ENCODE peak calls at places on chromosomes 6 and 20, in four cellular contexts. One of them, this sample, is unnamed. For H3K4me1, the result is how much of the 10 kb centered on the place peaks cover.

GRCh38 chr20:52754366-52754765 is 217.8 kb upstream of the TSHZ2 start:
- DNase-seq in H1: no peak
- DNase-seq in H9: no peak
- DNase-seq in IMR-90: no peak
- DNase-seq in this sample: no peak

GRCh38 chr20:36309643-36310042 is 3.5 kb downstream of the DLGAP4 start:
- DNase-seq in H1: no peak
- DNase-seq in IMR-90: no peak
- DNase-seq in H9: no peak
- DNase-seq in this sample: no peak

GRCh38 chr6:30889138-30889885 is 5.0 kb downstream of the DDR1 start:
- DNase-seq in H1: no peak
- DNase-seq in IMR-90: no peak
- DNase-seq in H9: peak
- DNase-seq in this sample: no peak

GRCh38 chr6:15504581-15505350 is 158.1 kb downstream of the DTNBP1 start:
- DNase-seq in H9: no peak
- DNase-seq in H1: no peak
- DNase-seq in IMR-90: peak
- DNase-seq in this sample: no peak

GRCh38 chr6:49766762-49767161 is 20.3 kb downstream of the PGK2 start:
- DNase-seq in IMR-90: no peak
- DNase-seq in H9: no peak
- DNase-seq in H1: no peak
- DNase-seq in this sample: no peak

GRCh38 chr20:50136822-50137599 is 16.5 kb downstream of the PEDS1 start:
- DNase-seq in H9: no peak
- DNase-seq in H1: no peak
- DNase-seq in IMR-90: peak
- DNase-seq in this sample: no peak

GRCh38 chr20:51373713-51374481 is 168.6 kb downstream of the NFATC2 start:
- DNase-seq in H9: no peak
- DNase-seq in IMR-90: no peak
- DNase-seq in H1: no peak
- DNase-seq in this sample: peak

GRCh38 chr6:99026135-99026534 is 78.4 kb upstream of the FBXL4 start:
- DNase-seq in H9: no peak
- DNase-seq in IMR-90: no peak
- DNase-seq in H1: no peak
- DNase-seq in this sample: peak

GRCh38 chr6:43941174-43941573 is 171.2 kb downstream of the VEGFA start:
- DNase-seq in H1: no peak
- DNase-seq in H9: peak
- DNase-seq in IMR-90: no peak
- DNase-seq in this sample: no peak

GRCh38 chr6:28724395-28724794 is 198.7 kb downstream of the GPX5 start:
- DNase-seq in H9: no peak
- DNase-seq in IMR-90: no peak
- DNase-seq in H1: no peak
- DNase-seq in this sample: no peak

GRCh38 chr20:44738779-44739477 is 6.7 kb upstream of the KCNK15 start:
- DNase-seq in IMR-90: peak
- DNase-seq in H9: peak
- DNase-seq in H1: no peak
- DNase-seq in this sample: peak

GRCh38 chr6:142861711-142862110 is 83.3 kb downstream of the HIVEP2 start:
- DNase-seq in IMR-90: no peak
- DNase-seq in H1: no peak
- DNase-seq in H9: no peak
- DNase-seq in this sample: no peak

GRCh38 chr6:101083533-101084172 is 202.5 kb upstream of the ASCC3 start:
- DNase-seq in H1: no peak
- DNase-seq in H9: no peak
- DNase-seq in IMR-90: peak
- DNase-seq in this sample: peak

GRCh38 chr20:61850457-61850856 is 215.2 kb downstream of the TAF4 start:
- DNase-seq in H1: no peak
- DNase-seq in IMR-90: no peak
- DNase-seq in H9: no peak
- DNase-seq in this sample: no peak

GRCh38 chr6:136309729-136310311 is 20.2 kb upstream of the BCLAF1 start:
- DNase-seq in H1: no peak
- DNase-seq in H9: no peak
- DNase-seq in IMR-90: no peak
- DNase-seq in this sample: no peak

GRCh38 chr6:87154641-87155271 is 609 bp upstream of the ZNF292 start:
- DNase-seq in H9: no peak
- DNase-seq in H1: no peak
- DNase-seq in IMR-90: peak
- DNase-seq in this sample: peak

GRCh38 chr6:138727182-138727581 is 46.4 kb upstream of the CCDC28A start:
- DNase-seq in IMR-90: no peak
- DNase-seq in H9: no peak
- DNase-seq in H1: no peak
- DNase-seq in this sample: no peak

GRCh38 chr6:111015656-111016190 is 33.9 kb downstream of the RPF2 start:
- DNase-seq in IMR-90: no peak
- DNase-seq in H1: no peak
- DNase-seq in H9: no peak
- DNase-seq in this sample: no peak

GRCh38 chr20:20831794-20832193 is 119.3 kb upstream of the RALGAPA2 start:
- DNase-seq in H9: no peak
- DNase-seq in IMR-90: no peak
- DNase-seq in H1: no peak
- DNase-seq in this sample: no peak

GRCh38 chr6:36636283-36636682 is 42.1 kb downstream of the SRSF3 start:
- DNase-seq in H9: no peak
- DNase-seq in IMR-90: no peak
- DNase-seq in H1: no peak
- DNase-seq in this sample: no peak

GRCh38 chr6:128397996-128398395 is 122.4 kb downstream of the PTPRK start:
- DNase-seq in H1: no peak
- DNase-seq in IMR-90: no peak
- DNase-seq in H9: no peak
- DNase-seq in this sample: no peak

GRCh38 chr20:50248104-50248631 is 57.5 kb downstream of the CEBPB start:
- DNase-seq in H9: no peak
- DNase-seq in IMR-90: peak
- DNase-seq in H1: no peak
- DNase-seq in this sample: no peak

GRCh38 chr6:20631525-20631924 is 97.3 kb downstream of the CDKAL1 start:
- DNase-seq in IMR-90: no peak
- DNase-seq in H9: no peak
- DNase-seq in H1: no peak
- DNase-seq in this sample: no peak

GRCh38 chr6:24455061-24455460 is 34.3 kb downstream of the GPLD1 start:
- DNase-seq in H9: no peak
- DNase-seq in IMR-90: no peak
- DNase-seq in H1: no peak
- DNase-seq in this sample: peak

GRCh38 chr6:158769228-158769627 is 49.9 kb downstream of the EZR start:
- DNase-seq in H1: no peak
- DNase-seq in H9: no peak
- DNase-seq in IMR-90: no peak
- DNase-seq in this sample: no peak

GRCh38 chr20:63624486-63624885 is 2.4 kb downstream of the GMEB2 start:
- DNase-seq in H9: no peak
- DNase-seq in H1: no peak
- DNase-seq in IMR-90: peak
- DNase-seq in this sample: peak

GRCh38 chr20:22402990-22403859 is 181.1 kb downstream of the FOXA2 start:
- DNase-seq in IMR-90: no peak
- DNase-seq in H1: no peak
- DNase-seq in H9: no peak
- DNase-seq in this sample: peak

GRCh38 chr6:54706844-54707243 is 139.7 kb upstream of the FAM83B start:
- DNase-seq in IMR-90: no peak
- DNase-seq in H9: no peak
- DNase-seq in H1: no peak
- DNase-seq in this sample: no peak
- H3K4me1 ChIP-seq in IMR-90: under half
- H3K4me1 ChIP-seq in H9: under half
- H3K4me1 ChIP-seq in H1: under half
- H3K4me1 ChIP-seq in this sample: under half

GRCh38 chr6:39908838-39909583 is 25.3 kb downstream of the MOCS1 start:
- DNase-seq in H1: no peak
- DNase-seq in IMR-90: no peak
- DNase-seq in H9: no peak
- DNase-seq in this sample: no peak

GRCh38 chr6:39907871-39908575 is 26.2 kb downstream of the MOCS1 start:
- DNase-seq in H9: no peak
- DNase-seq in IMR-90: no peak
- DNase-seq in H1: no peak
- DNase-seq in this sample: no peak

GRCh38 chr6:39904946-39905639 is 29.2 kb downstream of the MOCS1 start:
- DNase-seq in H9: no peak
- DNase-seq in H1: no peak
- DNase-seq in IMR-90: no peak
- DNase-seq in this sample: no peak

GRCh38 chr6:39905640-39905975 is 28.7 kb downstream of the MOCS1 start:
- DNase-seq in H9: no peak
- DNase-seq in IMR-90: no peak
- DNase-seq in H1: no peak
- DNase-seq in this sample: no peak

DNA sequence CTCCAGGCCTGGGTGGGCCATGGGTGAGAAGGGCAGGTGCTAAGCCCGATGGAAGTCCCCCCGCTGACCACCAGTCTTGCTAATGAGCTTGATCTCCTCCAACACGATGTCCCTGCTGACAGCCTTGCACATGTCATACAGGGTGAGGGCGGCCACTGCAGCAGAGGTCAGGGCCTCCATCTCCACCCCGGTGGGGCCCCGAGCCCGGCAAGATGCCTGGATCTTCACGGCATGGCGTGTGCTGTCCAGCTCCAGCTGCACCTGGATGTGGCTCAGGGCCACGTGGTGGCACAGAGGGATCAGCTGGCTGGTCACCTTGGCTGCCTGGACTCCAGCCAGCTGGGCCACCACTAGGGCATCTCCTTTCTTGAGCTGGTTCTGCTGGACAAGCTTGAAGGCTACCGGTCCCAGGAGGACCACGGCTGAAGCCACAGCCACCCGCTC is 27.9 kb downstream of the MOCS1 start:
- DNase-seq in H1: no peak
- DNase-seq in IMR-90: no peak
- DNase-seq in H9: no peak
- DNase-seq in this sample: no peak
- H3K56ac ChIP-seq in H1: no peak
- H3K56ac ChIP-seq in IMR-90: no peak
- H3K56ac ChIP-seq in H9: no peak
- H3K56ac ChIP-seq in this sample: no peak

DNA sequence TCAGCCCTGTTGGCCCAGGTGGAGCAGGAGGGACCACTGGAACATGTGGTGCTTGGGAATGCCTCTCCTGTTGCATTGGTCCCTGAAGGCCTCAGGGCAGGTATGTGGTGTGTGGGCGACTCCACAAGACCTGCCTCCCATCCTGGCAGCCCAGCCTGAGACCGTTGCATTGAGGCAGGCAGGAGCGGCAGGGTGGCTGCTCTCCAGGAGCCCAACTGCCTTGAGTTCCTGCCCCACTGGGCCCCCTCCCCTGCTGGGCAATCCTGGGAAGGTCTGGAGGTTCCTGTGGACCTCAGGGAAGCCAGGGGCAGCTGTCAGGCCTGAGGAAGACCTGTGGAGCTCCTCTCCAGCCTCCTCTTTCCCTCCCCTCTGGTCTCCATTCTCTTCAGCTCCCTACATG is 19.8 kb downstream of the MAVS start:
- DNase-seq in H9: no peak
- DNase-seq in IMR-90: no peak
- DNase-seq in H1: no peak
- DNase-seq in this sample: no peak
- H3K4me1 ChIP-seq in H9: under half
- H3K4me1 ChIP-seq in IMR-90: under half
- H3K4me1 ChIP-seq in H1: under half
- H3K4me1 ChIP-seq in this sample: under half

GRCh38 chr6:161254754-161255253 is 19.1 kb downstream of the AGPAT4 start:
- DNase-seq in H1: no peak
- DNase-seq in H9: no peak
- DNase-seq in IMR-90: peak
- DNase-seq in this sample: peak
- H3K56ac ChIP-seq in H1: no peak
- H3K56ac ChIP-seq in H9: no peak
- H3K56ac ChIP-seq in IMR-90: no peak
- H3K56ac ChIP-seq in this sample: no peak

DNA sequence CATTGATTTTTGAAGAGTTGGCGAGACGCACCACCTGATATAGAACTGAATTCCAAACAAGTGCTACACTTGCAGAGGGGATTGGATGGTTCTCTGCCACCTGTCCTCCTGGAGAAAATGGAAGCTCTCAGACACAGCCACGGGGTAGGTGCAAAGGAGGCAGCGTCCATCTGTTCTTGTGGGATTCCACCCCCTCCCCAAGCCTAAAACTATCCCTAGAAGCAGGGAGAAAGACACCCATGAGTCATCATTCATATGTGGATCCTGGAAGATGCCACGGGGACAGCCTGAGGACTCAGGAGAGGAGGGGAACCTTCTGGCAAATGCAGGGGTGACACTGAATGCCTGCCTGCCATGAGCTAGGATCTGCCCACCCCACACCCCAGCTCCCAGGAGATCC is 171.3 kb upstream of the CST7 start:
- DNase-seq in H9: peak
- DNase-seq in H1: no peak
- DNase-seq in IMR-90: no peak
- DNase-seq in this sample: no peak
- H3K4me1 ChIP-seq in H9: under half
- H3K4me1 ChIP-seq in H1: under half
- H3K4me1 ChIP-seq in IMR-90: under half
- H3K4me1 ChIP-seq in this sample: under half

DNA sequence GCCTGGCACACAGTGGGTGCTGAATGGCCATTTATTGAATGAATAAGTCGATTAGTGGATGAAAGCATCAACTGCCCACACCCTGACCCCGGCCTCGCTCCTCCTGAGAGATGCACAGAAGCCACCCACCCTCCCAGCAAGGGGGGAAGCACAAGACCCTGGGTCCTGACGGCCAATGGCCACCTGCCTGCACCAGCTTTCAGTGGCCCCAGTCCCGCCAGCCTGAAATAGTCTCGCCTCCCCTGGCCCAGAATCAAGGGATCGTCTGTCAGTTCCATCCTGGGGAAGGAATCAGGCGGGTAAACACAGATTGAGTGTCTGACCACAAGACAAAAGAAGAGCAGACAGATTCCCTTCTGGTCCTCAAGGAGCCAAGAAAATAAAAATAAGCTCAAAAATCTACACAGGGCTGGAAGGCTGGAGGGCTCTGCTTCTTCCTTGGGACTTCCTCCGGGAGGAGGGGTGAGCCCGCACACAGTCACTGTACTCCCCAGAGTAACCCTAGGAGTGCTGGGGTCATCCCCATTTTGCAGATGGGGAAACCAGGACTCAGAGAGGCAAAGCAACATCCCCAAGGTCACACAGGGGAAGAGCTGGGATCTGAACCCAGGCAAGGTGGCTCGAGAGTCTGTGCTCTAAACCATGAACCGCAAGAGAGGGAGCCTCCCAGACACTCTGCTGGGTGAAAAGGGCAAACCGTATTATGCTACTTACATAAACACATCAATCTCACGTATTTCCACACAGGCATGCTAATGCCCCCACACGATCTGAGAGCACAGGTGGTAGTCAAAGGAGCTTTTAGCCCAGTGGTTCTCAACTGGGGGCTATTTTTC is 7.8 kb downstream of the PREX1 start:
- DNase-seq in H1: no peak
- DNase-seq in H9: no peak
- DNase-seq in IMR-90: no peak
- DNase-seq in this sample: no peak
- H3K56ac ChIP-seq in H1: no peak
- H3K56ac ChIP-seq in H9: no peak
- H3K56ac ChIP-seq in IMR-90: no peak
- H3K56ac ChIP-seq in this sample: peak